ENCODE peak calls at places on chromosome 15, in seven cellular contexts. S is H1, Z is neuronal stem cell, L is IMR-90, W is H9, O is mesendoderm, H is mesenchymal stem cell. V is an unnamed sample.

GRCh38 chr15:64209680-64210334 is 47.0 kb upstream of the PPIB start:
- DNase-seq in S (no peak), Z (no peak), L (peak), W (no peak), O (no peak), H (peak), V (no peak)

GRCh38 chr15:73691398-73691797 is 7.2 kb downstream of the CD276 start:
- DNase-seq in S (no peak), Z (no peak), L (peak), W (peak), O (peak), H (peak), V (no peak)

GRCh38 chr15:100781061-100781960 is 98.3 kb upstream of the ALDH1A3 start:
- DNase-seq in S (no peak), Z (no peak), L (no peak), W (no peak), O (no peak), H (no peak), V (no peak)

GRCh38 chr15:71143373-71144310 is 28.4 kb downstream of the THSD4 start:
- DNase-seq in S (no peak), Z (no peak), L (no peak), W (no peak), O (no peak), H (no peak), V (no peak)

GRCh38 chr15:74642724-74643367 is 27.2 kb downstream of the CLK3 start:
- DNase-seq in S (no peak), Z (no peak), L (peak), W (no peak), O (peak), H (peak), V (no peak)

GRCh38 chr15:63396546-63396939 is 14.9 kb upstream of the CA12 start:
- DNase-seq in S (no peak), Z (no peak), L (peak), W (peak), O (peak), H (peak), V (no peak)

GRCh38 chr15:65275104-65275727 is 11.5 kb downstream of the PARP16 start:
- DNase-seq in S (no peak), Z (no peak), L (no peak), W (no peak), O (no peak), H (no peak), V (no peak)

GRCh38 chr15:62346168-62346567 is 181.1 kb upstream of the C2CD4B start:
- DNase-seq in S (no peak), Z (no peak), L (no peak), W (no peak), O (no peak), H (no peak), V (no peak)

GRCh38 chr15:85580914-85581313 is 200.5 kb downstream of the AKAP13 start:
- DNase-seq in S (no peak), Z (no peak), L (no peak), W (no peak), O (no peak), H (no peak), V (peak)

GRCh38 chr15:57432141-57432701 is 55.9 kb downstream of the CGNL1 start:
- DNase-seq in S (peak), Z (no peak), L (no peak), W (peak), O (peak), H (no peak), V (peak)

GRCh38 chr15:98723195-98723594 is 74.9 kb downstream of the IGF1R start:
- DNase-seq in S (no peak), Z (no peak), L (no peak), W (no peak), O (no peak), H (no peak), V (no peak)

GRCh38 chr15:101050647-101051290 is 131.6 kb downstream of the LRRK1 start:
- DNase-seq in S (no peak), Z (no peak), L (no peak), W (peak), O (no peak), H (no peak), V (no peak)

GRCh38 chr15:58463815-58464697 is 32.3 kb downstream of the LIPC start:
- DNase-seq in S (no peak), Z (no peak), L (peak), W (no peak), O (no peak), H (no peak), V (no peak)

GRCh38 chr15:68640791-68641331 is 62.1 kb downstream of the CORO2B start:
- DNase-seq in S (no peak), Z (no peak), L (no peak), W (no peak), O (no peak), H (no peak), V (no peak)
- H3K9ac ChIP-seq in S (no peak), Z (no peak), L (peak), W (no peak), O (no peak), H (peak), V (no peak)

DNA sequence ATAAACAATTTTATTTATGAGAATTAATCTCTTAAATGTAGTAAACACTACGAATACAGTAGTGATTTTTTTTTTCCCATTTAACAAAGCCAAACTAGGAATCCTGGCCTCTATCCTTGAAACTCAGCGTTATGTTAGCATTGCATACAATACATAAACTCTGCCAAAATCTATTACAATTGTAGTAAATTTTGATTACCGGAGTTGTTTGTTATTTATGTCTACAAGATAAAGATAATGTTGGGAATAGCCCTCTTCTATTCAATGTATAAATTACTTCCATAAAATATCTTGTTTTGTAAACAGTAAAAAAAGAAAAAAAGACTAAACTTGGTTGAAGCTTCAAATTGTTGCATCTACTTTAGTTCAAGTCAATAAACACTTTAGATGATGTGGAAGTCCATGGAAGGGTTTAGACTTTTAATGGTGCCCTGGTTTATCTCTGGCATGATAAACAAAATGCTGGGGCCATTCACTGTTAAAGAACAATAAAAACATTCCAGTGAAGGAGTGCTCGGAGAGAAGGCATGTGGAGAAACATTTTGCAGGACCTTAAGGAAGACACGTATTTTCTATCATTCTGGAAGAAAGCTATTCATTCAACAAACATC is 77.3 kb upstream of the NR2F2 start:
- DNase-seq in S (no peak), Z (no peak), L (no peak), W (no peak), O (no peak), H (no peak), V (no peak)
- H2AK5ac ChIP-seq in S (no peak), Z (no peak), L (no peak), W (no peak), O (no peak), H (no peak), V (no peak)

GRCh38 chr15:55627730-55628368 is 39.7 kb upstream of the PYGO1 start:
- DNase-seq in S (no peak), Z (no peak), L (peak), W (no peak), O (peak), H (peak), V (peak)

GRCh38 chr15:55633731-55634130 is 45.6 kb upstream of the PYGO1 start:
- DNase-seq in S (no peak), Z (no peak), L (peak), W (no peak), O (no peak), H (no peak), V (no peak)

GRCh38 chr15:55630921-55631320 is 42.8 kb upstream of the PYGO1 start:
- DNase-seq in S (no peak), Z (no peak), L (no peak), W (no peak), O (no peak), H (peak), V (no peak)

GRCh38 chr15:55632434-55632833 is 44.3 kb upstream of the PYGO1 start:
- DNase-seq in S (no peak), Z (no peak), L (no peak), W (no peak), O (no peak), H (no peak), V (no peak)

GRCh38 chr15:55628369-55628730 is 40.2 kb upstream of the PYGO1 start:
- DNase-seq in S (no peak), Z (no peak), L (peak), W (no peak), O (no peak), H (peak), V (no peak)
- H3K9ac ChIP-seq in S (no peak), Z (no peak), L (no peak), W (no peak), O (no peak), H (no peak), V (no peak)

DNA sequence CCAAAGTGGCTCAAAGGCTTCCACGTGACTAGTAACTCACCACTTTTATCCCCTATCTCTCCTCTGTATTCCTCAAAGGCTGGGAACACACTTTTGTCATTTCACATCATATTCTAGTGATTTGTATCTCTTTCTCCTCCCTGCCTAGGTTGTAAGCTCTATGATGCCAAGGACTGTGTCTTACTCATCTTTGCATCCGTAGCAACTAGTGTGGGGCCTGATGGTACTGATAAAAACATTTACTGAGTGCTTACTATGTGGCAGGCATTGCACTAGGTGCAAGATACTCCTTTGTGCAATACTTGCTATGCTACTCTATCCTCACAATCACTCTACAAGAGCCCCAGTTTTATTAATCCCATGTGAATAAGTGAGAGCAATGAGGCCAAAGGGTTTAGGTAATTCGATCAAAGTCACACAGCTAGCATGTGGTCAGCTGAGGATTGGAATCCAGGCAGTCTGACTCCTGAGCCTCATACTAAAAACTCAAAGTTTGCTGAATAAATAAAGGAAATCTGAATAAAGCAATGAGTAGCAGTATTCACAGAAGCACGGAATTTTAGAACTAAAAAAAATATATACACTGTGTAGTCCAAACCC is 342.6 kb upstream of the ICE2 start:
- DNase-seq in S (no peak), Z (no peak), L (no peak), W (no peak), O (no peak), H (no peak), V (no peak)
- H2AK5ac ChIP-seq in S (no peak), Z (peak), L (no peak), W (no peak), O (no peak), H (no peak), V (no peak)

DNA sequence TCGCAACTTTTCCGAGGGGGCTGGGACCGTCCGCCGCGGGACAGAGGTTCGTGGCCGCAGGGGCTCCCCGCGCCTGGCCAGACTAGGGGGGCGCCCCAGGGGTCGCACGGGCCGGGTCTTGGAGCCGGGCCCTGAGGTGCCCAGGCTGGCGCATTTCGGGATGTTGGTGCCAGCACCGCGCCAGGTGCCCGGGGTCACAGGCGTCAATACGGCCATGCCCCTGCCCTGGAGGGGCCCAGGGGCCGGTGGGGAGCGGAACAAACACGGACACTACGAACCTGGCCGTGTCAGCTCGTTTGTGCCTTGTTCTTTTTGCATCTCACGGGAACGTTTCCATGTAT is 366 bp downstream of the TM6SF1 start:
- DNase-seq in S (no peak), Z (no peak), L (no peak), W (no peak), O (no peak), H (no peak), V (no peak)
- H3K9ac ChIP-seq in S (no peak), Z (no peak), L (no peak), W (no peak), O (peak), H (no peak), V (no peak)